ENCODE peak calls at places on chromosomes 2 and 18, in four cellular contexts. One of them, this sample, is unnamed.

GRCh38 chr2:37775908-37776250 is 104.4 kb upstream of the CDC42EP3 start:
- DNase-seq in H1: no peak
- DNase-seq in HepG2: no peak
- DNase-seq in HCT116: no peak
- DNase-seq in this sample: no peak

GRCh38 chr18:72849671-72850070 is 18.1 kb downstream of the NETO1 start:
- DNase-seq in H1: no peak
- DNase-seq in HepG2: no peak
- DNase-seq in HCT116: no peak
- DNase-seq in this sample: no peak

GRCh38 chr2:233597522-233597921 is 19.9 kb upstream of the UGT1A8 start:
- DNase-seq in H1: no peak
- DNase-seq in HepG2: no peak
- DNase-seq in HCT116: no peak
- DNase-seq in this sample: no peak

GRCh38 chr18:33647365-33647764 is 69.3 kb downstream of the ASXL3 start:
- DNase-seq in H1: no peak
- DNase-seq in HepG2: no peak
- DNase-seq in HCT116: no peak
- DNase-seq in this sample: no peak

GRCh38 chr2:48170281-48170680 is 264.0 kb upstream of the FBXO11 start:
- DNase-seq in H1: no peak
- DNase-seq in HepG2: no peak
- DNase-seq in HCT116: no peak
- DNase-seq in this sample: no peak

GRCh38 chr2:27032495-27033252 is at the start of gene TMEM214:
- DNase-seq in H1: peak
- DNase-seq in HepG2: peak
- DNase-seq in HCT116: peak
- DNase-seq in this sample: peak

GRCh38 chr2:46679761-46680160 is 200.4 kb downstream of the TMEM247 start:
- DNase-seq in H1: no peak
- DNase-seq in HepG2: no peak
- DNase-seq in HCT116: no peak
- DNase-seq in this sample: no peak

GRCh38 chr2:189486237-189486770 is 45.0 kb downstream of the WDR75 start:
- DNase-seq in H1: no peak
- DNase-seq in HepG2: no peak
- DNase-seq in HCT116: no peak
- DNase-seq in this sample: no peak

GRCh38 chr2:38720613-38721241 is 30.4 kb downstream of the SRSF7 start:
- DNase-seq in H1: no peak
- DNase-seq in HepG2: no peak
- DNase-seq in HCT116: no peak
- DNase-seq in this sample: no peak

GRCh38 chr2:27245620-27246019 is 17.2 kb downstream of the SLC30A3 start:
- DNase-seq in H1: no peak
- DNase-seq in HepG2: no peak
- DNase-seq in HCT116: no peak
- DNase-seq in this sample: no peak

GRCh38 chr2:109722026-109722425 is 72.1 kb upstream of the RGPD5 start:
- DNase-seq in H1: peak
- DNase-seq in HepG2: no peak
- DNase-seq in HCT116: no peak
- DNase-seq in this sample: no peak

GRCh38 chr18:8946046-8946838 is 156.3 kb upstream of the NDUFV2 start:
- DNase-seq in H1: no peak
- DNase-seq in HepG2: no peak
- DNase-seq in HCT116: no peak
- DNase-seq in this sample: no peak

GRCh38 chr18:74529378-74529777 is 4.9 kb upstream of the CNDP1 start:
- DNase-seq in H1: no peak
- DNase-seq in HepG2: no peak
- DNase-seq in HCT116: no peak
- DNase-seq in this sample: no peak

GRCh38 chr18:35458271-35458670 is 39.5 kb downstream of the INO80C start:
- DNase-seq in H1: no peak
- DNase-seq in HepG2: peak
- DNase-seq in HCT116: no peak
- DNase-seq in this sample: no peak

GRCh38 chr18:59208602-59209001 is 11.4 kb upstream of the GRP start:
- DNase-seq in H1: no peak
- DNase-seq in HepG2: no peak
- DNase-seq in HCT116: no peak
- DNase-seq in this sample: no peak

GRCh38 chr2:207337234-207338219 is 171.8 kb upstream of the KLF7 start:
- DNase-seq in H1: no peak
- DNase-seq in HepG2: no peak
- DNase-seq in HCT116: peak
- DNase-seq in this sample: no peak

GRCh38 chr2:213104089-213104902 is 47.1 kb downstream of the IKZF2 start:
- DNase-seq in H1: no peak
- DNase-seq in HepG2: no peak
- DNase-seq in HCT116: no peak
- DNase-seq in this sample: no peak

GRCh38 chr2:102773149-102773706 is 11.4 kb downstream of the TMEM182 start:
- DNase-seq in H1: no peak
- DNase-seq in HepG2: no peak
- DNase-seq in HCT116: no peak
- DNase-seq in this sample: no peak

GRCh38 chr18:11502368-11502767 is 107.0 kb upstream of the SLC35G4 start:
- DNase-seq in H1: no peak
- DNase-seq in HepG2: peak
- DNase-seq in HCT116: no peak
- DNase-seq in this sample: no peak

GRCh38 chr2:195382186-195382585 is 274.8 kb upstream of the SLC39A10 start:
- DNase-seq in H1: no peak
- DNase-seq in HepG2: no peak
- DNase-seq in HCT116: no peak
- DNase-seq in this sample: no peak

GRCh38 chr2:156933580-156934225 is 323.8 kb upstream of the GALNT5 start:
- DNase-seq in H1: no peak
- DNase-seq in HepG2: no peak
- DNase-seq in HCT116: no peak
- DNase-seq in this sample: peak

GRCh38 chr2:239298126-239298804 is 102.6 kb downstream of the HDAC4 start:
- DNase-seq in H1: no peak
- DNase-seq in HepG2: no peak
- DNase-seq in HCT116: no peak
- DNase-seq in this sample: no peak

GRCh38 chr2:109497447-109497846 is 116.3 kb downstream of the SEPTIN10 start:
- DNase-seq in H1: no peak
- DNase-seq in HepG2: no peak
- DNase-seq in HCT116: no peak
- DNase-seq in this sample: no peak

GRCh38 chr2:176247859-176248258 is 21.4 kb upstream of the MTX2 start:
- DNase-seq in H1: no peak
- DNase-seq in HepG2: no peak
- DNase-seq in HCT116: no peak
- DNase-seq in this sample: no peak

GRCh38 chr2:166127217-166128155 is at the start of gene SCN1A:
- DNase-seq in H1: no peak
- DNase-seq in HepG2: peak
- DNase-seq in HCT116: peak
- DNase-seq in this sample: no peak

GRCh38 chr2:109480486-109481195 is 133.1 kb downstream of the SEPTIN10 start:
- DNase-seq in H1: no peak
- DNase-seq in HepG2: no peak
- DNase-seq in HCT116: no peak
- DNase-seq in this sample: peak

GRCh38 chr2:70233892-70234291 is 14.5 kb downstream of the TIA1 start:
- DNase-seq in H1: no peak
- DNase-seq in HepG2: no peak
- DNase-seq in HCT116: no peak
- DNase-seq in this sample: no peak

GRCh38 chr2:98508690-98509054 is 64.0 kb downstream of the INPP4A start:
- DNase-seq in H1: no peak
- DNase-seq in HepG2: no peak
- DNase-seq in HCT116: no peak
- DNase-seq in this sample: no peak

GRCh38 chr2:67486041-67486796 is 89.1 kb downstream of the ETAA1 start:
- DNase-seq in H1: no peak
- DNase-seq in HepG2: no peak
- DNase-seq in HCT116: no peak
- DNase-seq in this sample: no peak

GRCh38 chr2:201796478-201796865 is 9.9 kb upstream of the CDK15 start:
- DNase-seq in H1: no peak
- DNase-seq in HepG2: no peak
- DNase-seq in HCT116: no peak
- DNase-seq in this sample: no peak

DNA sequence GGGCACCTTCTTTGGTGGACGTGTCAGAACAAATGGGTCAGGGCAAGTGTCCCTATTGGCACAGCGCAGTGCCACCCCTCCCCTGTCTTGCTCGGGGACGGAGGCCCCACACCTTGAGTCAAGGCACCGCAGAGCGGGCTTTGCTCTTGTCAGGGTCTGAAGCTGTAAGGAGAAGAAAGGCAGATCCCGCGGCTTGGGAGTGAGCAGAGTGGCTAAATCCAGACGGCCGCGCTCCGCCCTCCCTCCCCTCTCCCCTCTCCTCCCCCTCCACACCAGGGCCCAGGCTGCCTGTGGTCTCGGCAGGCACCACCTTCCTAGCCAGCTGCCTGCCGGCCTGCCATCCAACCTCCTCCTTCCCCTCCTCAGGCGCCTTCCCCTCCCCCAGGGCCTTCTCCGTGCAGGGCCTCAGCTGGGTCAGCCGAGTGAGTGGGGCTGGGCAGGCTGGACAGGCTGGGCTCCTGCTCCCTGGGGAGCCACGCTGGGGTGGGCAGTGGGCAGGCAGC is 25.8 kb downstream of the SPEG start:
- DNase-seq in H1: peak
- DNase-seq in HepG2: no peak
- DNase-seq in HCT116: no peak
- DNase-seq in this sample: no peak
- TF ChIP-seq JUND in H1: no peak
- TF ChIP-seq JUND in HepG2: no peak
- TF ChIP-seq JUND in HCT116: no peak
- TF ChIP-seq JUND in this sample: no peak

GRCh38 chr2:203790134-203790533 is 77.4 kb upstream of the CTLA4 start:
- DNase-seq in H1: no peak
- DNase-seq in HepG2: no peak
- DNase-seq in HCT116: no peak
- DNase-seq in this sample: no peak
- TF ChIP-seq JUND in H1: no peak
- TF ChIP-seq JUND in HepG2: no peak
- TF ChIP-seq JUND in HCT116: no peak
- TF ChIP-seq JUND in this sample: no peak

GRCh38 chr2:36671731-36672130 is 24.8 kb upstream of the VIT start:
- DNase-seq in H1: no peak
- DNase-seq in HepG2: no peak
- DNase-seq in HCT116: no peak
- DNase-seq in this sample: no peak

GRCh38 chr2:36670881-36671595 is 25.5 kb upstream of the VIT start:
- DNase-seq in H1: no peak
- DNase-seq in HepG2: no peak
- DNase-seq in HCT116: no peak
- DNase-seq in this sample: no peak

GRCh38 chr2:36675579-36675978 is 20.9 kb upstream of the VIT start:
- DNase-seq in H1: no peak
- DNase-seq in HepG2: no peak
- DNase-seq in HCT116: no peak
- DNase-seq in this sample: peak

GRCh38 chr2:36676364-36676763 is 20.1 kb upstream of the VIT start:
- DNase-seq in H1: no peak
- DNase-seq in HepG2: no peak
- DNase-seq in HCT116: no peak
- DNase-seq in this sample: peak

GRCh38 chr2:36672199-36672598 is 24.3 kb upstream of the VIT start:
- DNase-seq in H1: no peak
- DNase-seq in HepG2: peak
- DNase-seq in HCT116: peak
- DNase-seq in this sample: peak
- TF ChIP-seq JUND in H1: no peak
- TF ChIP-seq JUND in HepG2: no peak
- TF ChIP-seq JUND in HCT116: no peak
- TF ChIP-seq JUND in this sample: no peak

GRCh38 chr2:29309090-29310054 is 194.2 kb downstream of the CLIP4 start:
- DNase-seq in H1: peak
- DNase-seq in HepG2: peak
- DNase-seq in HCT116: peak
- DNase-seq in this sample: peak
- TF ChIP-seq JUND in H1: no peak
- TF ChIP-seq JUND in HepG2: no peak
- TF ChIP-seq JUND in HCT116: no peak
- TF ChIP-seq JUND in this sample: no peak

GRCh38 chr2:154537845-154538244 is 160.7 kb upstream of the KCNJ3 start:
- DNase-seq in H1: no peak
- DNase-seq in HepG2: no peak
- DNase-seq in HCT116: no peak
- DNase-seq in this sample: no peak

GRCh38 chr2:154532004-154532403 is 166.5 kb upstream of the KCNJ3 start:
- DNase-seq in H1: no peak
- DNase-seq in HepG2: no peak
- DNase-seq in HCT116: no peak
- DNase-seq in this sample: no peak

GRCh38 chr2:154532763-154533162 is 165.7 kb upstream of the KCNJ3 start:
- DNase-seq in H1: no peak
- DNase-seq in HepG2: no peak
- DNase-seq in HCT116: no peak
- DNase-seq in this sample: no peak

GRCh38 chr2:154537024-154537423 is 161.5 kb upstream of the KCNJ3 start:
- DNase-seq in H1: no peak
- DNase-seq in HepG2: no peak
- DNase-seq in HCT116: no peak
- DNase-seq in this sample: no peak

DNA sequence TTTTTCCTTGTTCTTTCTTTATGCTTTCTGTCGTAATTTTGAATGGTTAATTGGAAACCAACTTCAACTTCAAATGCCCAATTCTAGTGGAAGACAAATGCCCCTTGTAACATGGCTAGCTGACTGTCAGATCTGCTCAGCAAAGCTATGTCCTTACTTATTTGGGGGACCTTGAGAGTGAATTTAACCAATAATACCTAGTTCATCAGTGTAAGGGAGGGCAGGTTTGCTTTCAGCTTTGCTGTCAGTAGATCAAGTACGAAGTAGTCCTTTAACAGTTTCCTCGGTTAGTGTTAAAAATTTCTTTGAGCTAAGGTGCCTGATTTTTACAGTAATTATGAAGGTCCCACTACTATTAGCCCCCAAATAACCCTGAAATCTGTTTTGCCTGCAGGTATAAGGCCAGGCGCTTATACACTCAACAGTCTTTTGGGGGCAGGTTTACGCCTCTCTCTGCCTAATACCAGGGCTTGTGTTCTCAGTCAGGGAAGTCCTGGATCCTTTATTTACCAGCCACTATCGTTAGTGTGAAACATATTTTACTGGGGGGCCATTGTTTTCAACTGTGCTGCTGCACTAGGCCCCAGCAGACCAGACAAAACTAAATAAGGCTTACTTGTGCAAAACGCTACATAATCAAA is 165.1 kb upstream of the KCNJ3 start:
- DNase-seq in H1: no peak
- DNase-seq in HepG2: no peak
- DNase-seq in HCT116: no peak
- DNase-seq in this sample: no peak
- TF ChIP-seq JUND in H1: no peak
- TF ChIP-seq JUND in HepG2: no peak
- TF ChIP-seq JUND in HCT116: no peak
- TF ChIP-seq JUND in this sample: no peak

GRCh38 chr2:113760400-113760799 is 4.0 kb upstream of the SLC35F5 start:
- DNase-seq in H1: no peak
- DNase-seq in HepG2: no peak
- DNase-seq in HCT116: no peak
- DNase-seq in this sample: no peak
- TF ChIP-seq JUND in H1: no peak
- TF ChIP-seq JUND in HepG2: no peak
- TF ChIP-seq JUND in HCT116: no peak
- TF ChIP-seq JUND in this sample: no peak

This sample was measured in T47D.